ENCODE peak calls at places on chromosome 3, in eight cellular contexts. B is left lung, O is heart right ventricle, X is upper lobe of right lung, Z is GM23338, L is right atrium auricular region, I is pancreas, J is A549. Y is an unnamed sample.

GRCh38 chr3:63975705-63976104 is 47.6 kb downstream of the PSMD6 start:
- DNase-seq in B (no peak), O (peak), X (no peak), Z (no peak), L (peak), I (peak), J (no peak), Y (peak)

GRCh38 chr3:41808152-41808551 is 153.8 kb downstream of the ULK4 start:
- DNase-seq in B (no peak), O (no peak), X (no peak), Z (no peak), L (no peak), I (no peak), J (no peak), Y (no peak)

GRCh38 chr3:151918253-151919029 is 45.0 kb downstream of the SUCNR1 start:
- DNase-seq in B (peak), O (no peak), X (no peak), Z (peak), L (no peak), I (no peak), J (peak), Y (no peak)

GRCh38 chr3:160278210-160278609 is 53.0 kb downstream of the C3orf80 start:
- DNase-seq in B (no peak), O (no peak), X (no peak), Z (peak), L (no peak), I (no peak), J (no peak), Y (no peak)

GRCh38 chr3:50503947-50504346 is 513 bp upstream of the CACNA2D2 start:
- DNase-seq in B (no peak), O (no peak), X (no peak), Z (peak), L (no peak), I (no peak), J (no peak), Y (no peak)

GRCh38 chr3:12759097-12759679 is at the start of gene TMEM40:
- DNase-seq in B (no peak), O (no peak), X (no peak), Z (peak), L (no peak), I (no peak), J (peak), Y (no peak)

GRCh38 chr3:129382366-129382765 is 46.1 kb downstream of the EFCAB12 start:
- DNase-seq in B (no peak), O (no peak), X (no peak), Z (no peak), L (no peak), I (no peak), J (no peak), Y (no peak)

GRCh38 chr3:87311309-87311708 is 34.9 kb upstream of the POU1F1 start:
- DNase-seq in B (no peak), O (no peak), X (no peak), Z (no peak), L (no peak), I (no peak), J (no peak), Y (no peak)

GRCh38 chr3:66220066-66220465 is 735 bp upstream of the SLC25A26 start:
- DNase-seq in B (no peak), O (no peak), X (no peak), Z (no peak), L (no peak), I (no peak), J (no peak), Y (no peak)

GRCh38 chr3:169668081-169668956 is 4.8 kb upstream of the MECOM start:
- DNase-seq in B (peak), O (peak), X (peak), Z (peak), L (no peak), I (peak), J (peak), Y (no peak)

GRCh38 chr3:124829819-124830554 is 57.2 kb downstream of the ITGB5 start:
- DNase-seq in B (no peak), O (no peak), X (no peak), Z (no peak), L (peak), I (no peak), J (no peak), Y (no peak)

GRCh38 chr3:122356402-122356801 is 26.6 kb downstream of the MIX23 start:
- DNase-seq in B (no peak), O (no peak), X (peak), Z (peak), L (no peak), I (peak), J (peak), Y (no peak)

GRCh38 chr3:37949866-37950265 is 40.7 kb upstream of the VILL start:
- DNase-seq in B (no peak), O (no peak), X (no peak), Z (no peak), L (no peak), I (no peak), J (no peak), Y (no peak)

GRCh38 chr3:142809259-142809658 is 79.6 kb downstream of the PCOLCE2 start:
- DNase-seq in B (no peak), O (no peak), X (no peak), Z (no peak), L (no peak), I (no peak), J (no peak), Y (no peak)

GRCh38 chr3:142998439-142998838 is 2.9 kb upstream of the U2SURP start:
- DNase-seq in B (no peak), O (no peak), X (no peak), Z (no peak), L (no peak), I (no peak), J (no peak), Y (no peak)

GRCh38 chr3:62145086-62145757 is 228.1 kb downstream of the FEZF2 start:
- DNase-seq in B (no peak), O (no peak), X (no peak), Z (no peak), L (no peak), I (no peak), J (no peak), Y (no peak)

GRCh38 chr3:99731499-99731898 is 86.2 kb upstream of the CMSS1 start:
- DNase-seq in B (no peak), O (no peak), X (no peak), Z (no peak), L (no peak), I (no peak), J (no peak), Y (no peak)

GRCh38 chr3:133880287-133880686 is 15.4 kb downstream of the RAB6B start:
- DNase-seq in B (no peak), O (no peak), X (peak), Z (no peak), L (no peak), I (no peak), J (no peak), Y (no peak)

GRCh38 chr3:194723846-194724618 is 38.3 kb downstream of the FAM43A start:
- DNase-seq in B (no peak), O (no peak), X (no peak), Z (no peak), L (no peak), I (no peak), J (no peak), Y (no peak)

GRCh38 chr3:141353652-141354495 is 14.4 kb upstream of the ZBTB38 start:
- DNase-seq in B (no peak), O (no peak), X (no peak), Z (no peak), L (no peak), I (no peak), J (no peak), Y (no peak)

GRCh38 chr3:39668420-39668819 is 141.0 kb upstream of the MYRIP start:
- DNase-seq in B (no peak), O (peak), X (no peak), Z (peak), L (no peak), I (peak), J (peak), Y (no peak)

GRCh38 chr3:175093738-175094137 is 234.6 kb downstream of the NAALADL2 start:
- DNase-seq in B (no peak), O (no peak), X (no peak), Z (no peak), L (no peak), I (no peak), J (no peak), Y (no peak)
- H3K4me3 ChIP-seq in B (no peak), O (no peak), X (no peak), Z (no peak), L (no peak), I (no peak), J (no peak), Y (no peak)

GRCh38 chr3:15797600-15798303 is at the start of gene ANKRD28:
- DNase-seq in B (no peak), O (no peak), X (no peak), Z (peak), L (no peak), I (no peak), J (peak), Y (no peak)
- TF ChIP-seq CTCF in B (peak), O (peak), X (peak), Z (peak), L (no peak), I (no peak), J (no peak), Y (peak)

GRCh38 chr3:5162102-5162501 is 25.4 kb upstream of the EDEM1 start:
- DNase-seq in B (no peak), O (no peak), X (no peak), Z (no peak), L (no peak), I (no peak), J (no peak), Y (no peak)
- H3K27ac ChIP-seq in B (peak), O (no peak), X (no peak), Z (no peak), L (no peak), I (no peak), J (no peak), Y (no peak)

DNA sequence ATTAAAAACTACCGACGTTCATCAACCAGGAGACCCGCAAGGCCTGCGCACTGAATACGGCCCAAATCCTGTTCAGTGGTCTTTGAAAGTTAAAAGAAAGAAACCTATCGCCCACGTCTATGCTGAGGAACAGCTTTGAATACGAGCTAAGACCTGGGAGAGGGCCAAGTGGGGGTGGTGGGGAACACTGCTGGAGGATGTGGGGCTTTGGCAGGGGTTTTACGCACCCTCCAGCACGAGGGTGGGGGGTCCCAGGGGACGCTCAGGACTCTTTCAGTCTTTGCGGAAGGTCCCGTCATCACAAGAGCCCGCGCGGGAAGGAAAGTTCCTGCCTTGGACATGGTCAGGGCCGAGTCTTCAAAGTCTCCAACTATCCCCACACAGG is 11.3 kb downstream of the SHOX2 start:
- DNase-seq in B (peak), O (no peak), X (no peak), Z (no peak), L (no peak), I (no peak), J (no peak), Y (no peak)
- H3K4me3 ChIP-seq in B (no peak), O (no peak), X (no peak), Z (peak), L (no peak), I (no peak), J (no peak), Y (no peak)